ENCODE peak calls at places on chromosomes 5 and 9, in four cellular contexts. H, S, F and W are unnamed samples.

GRCh38 chr5:8060235-8061139 is 191.5 kb downstream of the MTRR start:
- ATAC-seq in H (no peak), S (no peak), F (no peak), W (no peak)

GRCh38 chr5:148663509-148663908 is 9.2 kb upstream of the HTR4 start:
- ATAC-seq in H (no peak), S (no peak), F (no peak), W (no peak)

GRCh38 chr9:18472435-18472834 is 1.5 kb upstream of the ADAMTSL1 start:
- ATAC-seq in H (no peak), S (no peak), F (no peak), W (no peak)

GRCh38 chr5:122501087-122501435 is 189.0 kb downstream of the SNCAIP start:
- ATAC-seq in H (no peak), S (no peak), F (no peak), W (peak; percentile 55)

GRCh38 chr9:32866292-32866691 is 83.0 kb downstream of the TMEM215 start:
- ATAC-seq in H (no peak), S (no peak), F (no peak), W (no peak)

GRCh38 chr5:154221371-154221896 is 30.9 kb downstream of the GALNT10 start:
- ATAC-seq in H (peak; percentile 60), S (peak; percentile 36), F (peak; percentile 66), W (peak; percentile 82)

GRCh38 chr9:98097836-98098235 is 21.2 kb downstream of the TRIM14 start:
- ATAC-seq in H (no peak), S (no peak), F (no peak), W (no peak)

GRCh38 chr5:16127865-16128544 is 51.6 kb downstream of the MARCHF11 start:
- ATAC-seq in H (no peak), S (no peak), F (no peak), W (no peak)

GRCh38 chr5:103408408-103408807 is 149.8 kb downstream of the MACIR start:
- ATAC-seq in H (no peak), S (no peak), F (no peak), W (no peak)

GRCh38 chr5:89343666-89344065 is 460.7 kb upstream of the MEF2C start:
- ATAC-seq in H (no peak), S (no peak), F (no peak), W (no peak)

GRCh38 chr9:36093384-36093783 is 43.1 kb upstream of the GLIPR2 start:
- ATAC-seq in H (no peak), S (no peak), F (peak; percentile 72), W (no peak)

GRCh38 chr5:151141535-151141934 is 16.0 kb downstream of the ANXA6 start:
- ATAC-seq in H (peak; percentile 38), S (peak; percentile 94), F (no peak), W (peak; percentile 77)

GRCh38 chr5:144711172-144711571 is 540.5 kb downstream of the KCTD16 start:
- ATAC-seq in H (no peak), S (no peak), F (no peak), W (no peak)

GRCh38 chr5:38707352-38708324 is 138.2 kb upstream of the OSMR start:
- ATAC-seq in H (peak; percentile 56), S (no peak), F (no peak), W (peak; percentile 44)

GRCh38 chr9:3963266-3964019 is 336.4 kb downstream of the GLIS3 start:
- ATAC-seq in H (peak; percentile 78), S (no peak), F (no peak), W (peak; percentile 94)

GRCh38 chr5:3622961-3623360 is 27.3 kb downstream of the IRX1 start:
- ATAC-seq in H (no peak), S (no peak), F (no peak), W (no peak)

GRCh38 chr5:133509742-133510079 is 102.6 kb downstream of the FSTL4 start:
- ATAC-seq in H (no peak), S (no peak), F (peak; percentile 77), W (no peak)

GRCh38 chr5:168681556-168682183 is 102.5 kb upstream of the PANK3 start:
- ATAC-seq in H (no peak), S (peak; percentile 8), F (peak; percentile 93), W (no peak)

GRCh38 chr9:37928552-37929430 is 24.9 kb upstream of the SLC25A51 start:
- ATAC-seq in H (no peak), S (no peak), F (peak; percentile 9), W (no peak)